ENCODE peak calls at places on chromosomes 3 and 15, in seven cellular contexts. P is cardiac fibroblast, S is fibroblast of lung, J is brain microvascular endothelial cell, Z is breast epithelium, T is A549, E is sigmoid colon. D is an unnamed sample.

GRCh38 chr3:48268381-48268935 is 27.6 kb downstream of the ZNF589 start:
- DNase-seq in J (no peak), T (no peak), E (no peak), S (no peak), Z (peak), P (no peak), D (peak)

GRCh38 chr3:59839810-59840515 is 790.1 kb upstream of the CFAP20DC start:
- DNase-seq in Z (no peak), S (no peak), T (no peak), P (no peak), J (no peak), E (no peak), D (no peak)

GRCh38 chr15:100330629-100331215 is 11.1 kb downstream of the ADAMTS17 start:
- DNase-seq in J (no peak), E (no peak), T (no peak), P (no peak), Z (no peak), S (no peak), D (peak)

GRCh38 chr3:128067481-128067880 is 15.2 kb downstream of the SEC61A1 start:
- DNase-seq in J (no peak), E (no peak), T (peak), Z (no peak), S (no peak), P (no peak), D (no peak)

GRCh38 chr15:63600001-63600645 is 2.9 kb downstream of the FBXL22 start:
- DNase-seq in S (no peak), J (no peak), P (no peak), E (peak), T (peak), Z (no peak), D (no peak)

GRCh38 chr3:156150434-156151066 is 30.2 kb downstream of the KCNAB1 start:
- DNase-seq in J (peak), Z (peak), P (peak), S (peak), T (peak), E (peak), D (peak)

GRCh38 chr3:13462822-13463221 is 17.3 kb upstream of the HDAC11 start:
- DNase-seq in Z (no peak), J (no peak), S (no peak), T (no peak), P (no peak), E (no peak), D (no peak)

GRCh38 chr3:11671648-11672100 is 28.0 kb upstream of the VGLL4 start:
- DNase-seq in S (peak), P (peak), T (no peak), E (no peak), J (no peak), Z (no peak), D (no peak)

GRCh38 chr3:161474691-161475090 is 21.9 kb upstream of the OTOL1 start:
- DNase-seq in T (no peak), E (no peak), J (no peak), Z (no peak), S (no peak), P (no peak), D (no peak)

GRCh38 chr15:68497206-68497910 is 65.4 kb upstream of the ITGA11 start:
- DNase-seq in Z (no peak), E (no peak), P (no peak), T (no peak), J (no peak), S (no peak), D (no peak)

GRCh38 chr3:139394116-139394515 is 4.7 kb upstream of the COPB2 start:
- DNase-seq in E (no peak), P (no peak), J (no peak), S (peak), Z (no peak), T (no peak), D (no peak)

GRCh38 chr3:16423947-16424673 is 89.4 kb downstream of the RFTN1 start:
- DNase-seq in S (no peak), J (no peak), E (no peak), Z (no peak), P (no peak), T (no peak), D (no peak)

GRCh38 chr3:191894406-191894805 is 433.4 kb downstream of the PYDC2 start:
- DNase-seq in S (no peak), Z (no peak), T (no peak), P (no peak), J (no peak), E (no peak), D (no peak)

GRCh38 chr3:13878711-13879101 is 1.2 kb downstream of the WNT7A start:
- DNase-seq in J (no peak), Z (no peak), S (no peak), E (no peak), P (no peak), T (peak), D (peak)

GRCh38 chr3:194072097-194072428 is 63.9 kb upstream of the HES1 start:
- DNase-seq in J (no peak), E (no peak), Z (no peak), T (no peak), P (no peak), S (no peak), D (no peak)

GRCh38 chr3:50644556-50644955 is 27.6 kb downstream of the MAPKAPK3 start:
- DNase-seq in P (no peak), Z (no peak), S (no peak), J (no peak), T (no peak), E (no peak), D (no peak)

GRCh38 chr3:19213608-19214220 is 65.4 kb downstream of the KCNH8 start:
- DNase-seq in E (no peak), J (no peak), Z (no peak), P (no peak), T (no peak), S (no peak), D (no peak)

GRCh38 chr3:49397470-49397869 is 14.3 kb downstream of the RHOA start:
- DNase-seq in Z (no peak), P (peak), T (no peak), J (peak), E (no peak), S (peak), D (no peak)

GRCh38 chr15:37109151-37109912 is 9.0 kb upstream of the MEIS2 start:
- DNase-seq in E (peak), Z (no peak), P (no peak), J (no peak), T (no peak), S (no peak), D (no peak)

GRCh38 chr3:188526057-188526456 is 372.1 kb downstream of the LPP start:
- DNase-seq in P (peak), S (peak), T (no peak), J (no peak), E (peak), Z (no peak), D (no peak)

GRCh38 chr15:63043391-63044076 is 987 bp downstream of the TPM1 start:
- DNase-seq in J (no peak), Z (no peak), P (no peak), S (no peak), T (no peak), E (peak), D (no peak)

GRCh38 chr15:64837502-64837901 is 4.2 kb upstream of the PLEKHO2 start:
- DNase-seq in E (peak), Z (no peak), T (no peak), S (no peak), J (no peak), P (no peak), D (peak)

GRCh38 chr15:73965730-73966103 is 26.4 kb downstream of the STOML1 start:
- DNase-seq in T (no peak), Z (no peak), J (no peak), P (peak), E (no peak), S (peak), D (no peak)

GRCh38 chr3:139561959-139562676 is 22.6 kb upstream of the RBP1 start:
- DNase-seq in Z (no peak), P (peak), E (no peak), T (peak), J (peak), S (peak), D (no peak)

GRCh38 chr3:66372681-66373350 is 128.0 kb downstream of the LRIG1 start:
- DNase-seq in Z (no peak), J (no peak), S (no peak), E (no peak), P (peak), T (no peak), D (peak)

GRCh38 chr3:9970020-9970652 is 16.5 kb downstream of the EMC3 start:
- DNase-seq in T (no peak), Z (no peak), J (peak), E (no peak), S (peak), P (peak), D (no peak)

GRCh38 chr15:49366496-49366895 is 56.5 kb upstream of the FGF7 start:
- DNase-seq in E (no peak), S (no peak), J (no peak), Z (no peak), T (no peak), P (no peak), D (no peak)

GRCh38 chr3:112007641-112008040 is 8.9 kb downstream of the TAGLN3 start:
- DNase-seq in S (peak), P (peak), E (no peak), J (no peak), Z (no peak), T (no peak), D (no peak)

GRCh38 chr15:70505411-70505919 is 257.9 kb downstream of the UACA start:
- DNase-seq in S (peak), P (peak), T (peak), J (peak), Z (peak), E (no peak), D (no peak)

GRCh38 chr3:129228891-129229585 is 20.4 kb upstream of the COPG1 start:
- DNase-seq in S (peak), E (no peak), T (no peak), Z (no peak), J (peak), P (peak), D (no peak)

GRCh38 chr3:149251186-149251585 is 29.6 kb upstream of the CP start:
- DNase-seq in J (no peak), Z (no peak), T (no peak), E (no peak), S (no peak), P (no peak), D (no peak)

GRCh38 chr3:190811775-190812480 is 50.6 kb downstream of the GMNC start:
- DNase-seq in Z (no peak), P (peak), T (peak), J (peak), E (no peak), S (peak), D (no peak)

GRCh38 chr15:90529369-90530249 is at the start of gene CRTC3:
- DNase-seq in J (peak), P (peak), S (peak), T (peak), E (peak), Z (peak), D (peak)

GRCh38 chr3:12479919-12480425 is 4.3 kb upstream of the TSEN2 start:
- DNase-seq in T (peak), S (peak), Z (no peak), J (no peak), P (peak), E (no peak), D (no peak)

GRCh38 chr3:18151199-18151598 is 273.9 kb downstream of the SATB1 start:
- DNase-seq in J (no peak), E (no peak), S (no peak), P (no peak), Z (no peak), T (no peak), D (no peak)

DNA sequence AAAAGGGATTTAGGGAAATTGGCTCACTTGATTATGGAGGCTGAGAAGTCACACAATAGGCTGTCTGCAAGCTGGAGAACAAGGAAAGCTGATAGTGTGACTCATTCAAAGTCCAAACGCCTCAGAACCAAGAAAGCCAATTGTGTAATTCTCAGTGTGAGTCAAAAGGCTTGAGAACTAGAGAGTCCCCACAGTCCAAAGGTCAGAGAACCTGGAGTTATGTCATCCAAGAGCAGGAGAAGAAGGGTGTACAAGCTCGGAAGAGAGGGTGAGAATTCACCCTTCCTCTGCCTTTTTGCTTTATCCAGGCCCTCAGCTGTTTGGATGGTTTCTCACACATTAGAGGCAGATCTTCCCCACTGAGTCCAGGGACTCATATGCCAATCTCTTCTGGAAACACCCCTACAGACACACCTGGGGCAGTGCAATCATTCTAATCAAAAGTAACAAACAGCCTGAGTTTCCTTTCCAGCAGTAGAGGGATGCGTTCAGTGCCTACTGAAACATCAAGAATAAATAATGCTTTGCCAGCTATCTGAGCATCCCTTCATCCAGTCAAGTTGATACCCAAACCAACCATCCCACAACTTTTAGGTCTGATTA is 271.5 kb downstream of the SATB1 start:
- DNase-seq in P (peak), T (peak), E (no peak), Z (no peak), J (peak), S (peak), D (no peak)
- TF ChIP-seq CTCF in P (no peak), T (no peak), E (no peak), Z (no peak), J (no peak), S (no peak), D (no peak)

GRCh38 chr3:46701211-46701939 is at the start of gene TMIE:
- DNase-seq in Z (no peak), S (no peak), E (no peak), P (no peak), J (no peak), T (no peak), D (no peak)
- H3K4me3 ChIP-seq in Z (peak), S (no peak), E (no peak), P (no peak), J (no peak), T (peak), D (no peak)

GRCh38 chr3:141057951-141058800 is 7.0 kb downstream of the SPSB4 start:
- DNase-seq in J (no peak), S (no peak), P (no peak), Z (no peak), E (no peak), T (no peak), D (no peak)
- TF ChIP-seq CTCF in J (no peak), S (no peak), P (no peak), Z (no peak), E (no peak), T (no peak), D (no peak)

GRCh38 chr15:72740202-72740601 is 43.4 kb downstream of the ADPGK start:
- DNase-seq in T (no peak), E (no peak), J (no peak), Z (no peak), S (no peak), P (no peak), D (no peak)
- H3K4me3 ChIP-seq in T (no peak), E (no peak), J (no peak), Z (no peak), S (no peak), P (no peak), D (no peak)

DNA sequence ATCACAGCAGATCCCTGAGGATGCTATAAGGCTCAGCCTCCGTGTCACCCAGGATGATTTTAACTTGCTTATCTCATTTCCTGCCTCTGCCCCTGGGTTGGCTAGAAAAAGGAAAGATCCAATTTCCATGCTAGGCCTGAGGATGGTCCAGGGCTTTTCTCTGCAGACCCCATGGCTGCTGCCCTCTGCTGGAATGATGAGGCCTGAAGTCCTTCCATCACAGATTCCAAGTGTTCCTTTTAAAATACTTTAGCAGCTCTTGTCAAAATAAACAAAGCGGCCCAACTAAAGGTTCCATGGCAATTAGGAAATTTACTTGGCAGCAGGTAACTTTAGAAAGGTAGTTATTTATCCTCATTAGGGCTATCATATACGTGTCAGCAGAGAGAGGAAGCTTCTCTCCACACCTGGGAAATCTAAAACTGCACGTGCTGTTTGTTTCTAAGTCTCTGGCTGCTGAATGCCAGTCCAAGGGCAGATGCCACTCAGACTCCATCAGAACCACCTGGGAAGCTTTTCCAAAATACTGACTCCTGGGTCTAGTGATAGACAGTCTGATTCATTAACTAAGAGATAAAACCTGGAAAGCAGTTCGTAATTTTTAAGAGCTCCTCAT is 401.9 kb upstream of the IL12A start:
- DNase-seq in E (no peak), Z (no peak), S (peak), T (peak), J (peak), P (peak), D (no peak)
- TF ChIP-seq CTCF in E (no peak), Z (no peak), S (peak), T (peak), J (peak), P (peak), D (no peak)

GRCh38 chr3:184811999-184812844 is at the start of gene VPS8:
- DNase-seq in S (peak), E (peak), Z (peak), P (peak), J (peak), T (peak), D (peak)

GRCh38 chr3:184815046-184815930 is 3.3 kb downstream of the VPS8 start:
- DNase-seq in S (peak), P (peak), T (no peak), E (no peak), Z (no peak), J (peak), D (no peak)

GRCh38 chr3:184812845-184813157 is 835 bp downstream of the VPS8 start:
- DNase-seq in Z (no peak), S (no peak), P (no peak), J (no peak), E (no peak), T (no peak), D (no peak)

GRCh38 chr3:184813357-184813756 is 1.4 kb downstream of the VPS8 start:
- DNase-seq in P (no peak), E (no peak), S (no peak), J (no peak), T (no peak), Z (no peak), D (no peak)

DNA sequence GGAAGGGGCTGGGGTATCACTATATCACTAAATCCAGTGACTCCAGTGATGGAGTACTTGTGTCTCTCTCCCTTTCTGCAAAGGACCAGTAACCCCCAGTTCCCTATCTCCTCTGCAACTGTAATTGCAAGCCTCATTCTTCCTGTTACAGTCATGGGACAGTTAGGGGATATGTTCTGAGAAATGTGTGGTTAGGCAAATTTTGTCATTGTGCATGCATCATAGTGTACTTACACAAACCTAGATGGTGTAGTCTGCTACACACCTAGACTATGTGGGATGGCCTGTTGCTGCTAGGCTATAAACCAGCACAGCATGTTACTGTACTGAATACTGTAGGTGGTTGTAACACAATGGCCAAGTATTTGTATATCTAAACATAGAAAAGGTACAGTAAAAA is 2.2 kb downstream of the VPS8 start:
- DNase-seq in S (no peak), J (no peak), E (no peak), T (no peak), P (peak), Z (no peak), D (no peak)
- H3K4me3 ChIP-seq in S (no peak), J (no peak), E (no peak), T (no peak), P (no peak), Z (no peak), D (no peak)

DNA sequence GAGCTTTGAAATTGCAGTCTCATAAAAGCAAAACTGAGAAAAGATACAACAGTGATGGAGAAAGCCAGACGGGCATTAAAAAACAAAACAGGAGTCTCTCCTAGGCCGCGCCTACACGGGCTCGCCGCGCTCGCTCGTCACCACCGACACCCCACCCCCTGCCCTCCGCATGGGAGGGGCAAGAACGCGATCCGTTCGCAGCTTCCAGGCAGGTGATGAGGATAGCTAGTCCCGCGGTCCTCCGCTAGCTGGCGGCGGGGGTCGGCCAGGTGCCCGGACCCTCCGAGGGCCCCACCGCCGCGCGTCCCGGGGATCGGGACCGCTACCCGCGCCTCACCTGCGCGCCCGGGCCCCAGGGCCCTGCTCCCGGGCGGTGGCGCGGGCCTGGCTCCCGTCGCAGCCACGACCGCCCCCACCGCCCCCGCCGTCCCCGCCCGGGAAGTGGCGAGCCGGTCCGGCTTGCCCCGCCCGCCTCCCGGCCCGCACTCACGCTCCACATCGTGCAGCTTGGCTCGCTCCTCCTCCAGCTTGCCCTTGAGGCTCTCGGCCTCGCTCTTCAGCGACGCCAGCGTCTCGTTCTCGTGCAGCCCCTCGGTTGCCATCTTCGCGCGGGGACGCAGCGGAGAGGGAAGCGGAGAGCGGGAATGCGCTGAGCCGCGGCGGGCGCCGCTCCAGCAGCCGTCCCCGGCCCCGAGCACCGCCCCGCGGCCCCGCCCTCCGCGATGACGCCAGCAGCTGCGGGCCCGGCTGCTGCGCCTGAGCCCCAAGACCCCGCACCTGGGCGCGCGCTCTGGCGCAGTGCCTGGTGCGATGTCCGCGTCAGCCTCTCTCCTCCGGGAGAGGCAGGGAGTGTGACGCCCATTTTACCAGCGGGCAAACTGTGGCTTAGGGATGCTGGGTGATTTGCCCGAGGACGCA is 11.7 kb downstream of the GNB5 start:
- DNase-seq in P (peak), Z (peak), S (peak), E (peak), J (peak), T (peak), D (peak)
- TF ChIP-seq CTCF in P (no peak), Z (no peak), S (no peak), E (no peak), J (no peak), T (peak), D (no peak)